ENCODE peak calls at places on chromosome 9, in seven cellular contexts. C is Daoy; W is activated naive CD4-positive, alpha-beta T cell treated with anti-CD3 and anti-CD28 coated beads, Interleukin-2, amount 50 U/mL, for 16 hours; N is gastrocnemius medialis; O is foreskin fibroblast; X is left lung; R is Kasumi-1. G is an unnamed sample.

GRCh38 chr9:94952553-94953373 is 226.3 kb downstream of the AOPEP start:
- DNase-seq in O (no peak), R (peak; percentile 5), X (no peak), W (no peak), N (no peak), C (no peak), G (no peak)

GRCh38 chr9:32703635-32704034 is 68.2 kb upstream of the TAF1L start:
- DNase-seq in N (no peak), C (peak; percentile 54), X (no peak), R (peak; percentile 39), O (no peak), W (no peak), G (no peak)

GRCh38 chr9:6272229-6272597 is 56.0 kb upstream of the TPD52L3 start:
- DNase-seq in N (peak; percentile 5), X (no peak), C (no peak), R (no peak), O (peak; percentile 73), W (no peak), G (no peak)

GRCh38 chr9:82206490-82206889 is 217.9 kb downstream of the SPATA31D1 start:
- DNase-seq in R (no peak), O (peak; percentile 87), X (no peak), N (no peak), W (no peak), C (peak; percentile 14), G (no peak)

GRCh38 chr9:98455256-98455956 is 200.0 kb upstream of the TBC1D2 start:
- DNase-seq in C (no peak), O (no peak), N (no peak), X (no peak), R (no peak), W (no peak), G (no peak)

GRCh38 chr9:108093773-108094675 is 604.5 kb upstream of the KLF4 start:
- DNase-seq in X (no peak), R (no peak), C (peak; percentile 89), W (no peak), N (no peak), O (peak; percentile 41), G (no peak)

GRCh38 chr9:105142406-105143092 is 101.9 kb upstream of the SLC44A1 start:
- DNase-seq in C (no peak), W (no peak), O (peak; percentile 34), R (no peak), X (no peak), N (no peak), G (no peak)

GRCh38 chr9:14097215-14097614 is 216.7 kb downstream of the NFIB start:
- DNase-seq in X (no peak), O (peak; percentile 26), N (no peak), W (no peak), R (no peak), C (peak; percentile 57), G (no peak)

GRCh38 chr9:16642421-16643109 is 227.9 kb downstream of the BNC2 start:
- DNase-seq in X (no peak), N (no peak), O (peak; percentile 47), C (no peak), W (no peak), R (no peak), G (no peak)

GRCh38 chr9:138067594-138068367 is 190.2 kb downstream of the CACNA1B start:
- DNase-seq in R (no peak), N (no peak), O (no peak), W (no peak), X (peak; percentile 22), C (peak; percentile 1), G (no peak)

GRCh38 chr9:81037889-81038288 is 651.5 kb downstream of the TLE1 start:
- DNase-seq in R (no peak), N (no peak), C (no peak), W (no peak), O (no peak), X (no peak), G (no peak)

GRCh38 chr9:137989156-137989555 is 111.6 kb downstream of the CACNA1B start:
- DNase-seq in X (no peak), R (no peak), C (no peak), O (no peak), N (no peak), W (no peak), G (no peak)